ENCODE peak calls at places on chromosomes 13 and 19, in five cellular contexts. One of them, this sample, is unnamed.

GRCh38 chr19:5851302-5851701 is at the start of gene FUT3:
- DNase-seq in cardiac muscle cell: no peak
- DNase-seq in ovary: no peak
- DNase-seq in memory B cell: no peak
- DNase-seq in NCI-H1092 treated with DMSO at 0.1 percent for 48 hours: no peak
- DNase-seq in this sample: no peak

GRCh38 chr13:73971481-73971880 is 162.7 kb downstream of the KLF12 start:
- DNase-seq in cardiac muscle cell: no peak
- DNase-seq in ovary: no peak
- DNase-seq in memory B cell: no peak
- DNase-seq in NCI-H1092 treated with DMSO at 0.1 percent for 48 hours: no peak
- DNase-seq in this sample: no peak

GRCh38 chr19:37981785-37982475 is 74.9 kb downstream of the SIPA1L3 start:
- DNase-seq in cardiac muscle cell: no peak
- DNase-seq in ovary: no peak
- DNase-seq in memory B cell: no peak
- DNase-seq in NCI-H1092 treated with DMSO at 0.1 percent for 48 hours: no peak
- DNase-seq in this sample: no peak

GRCh38 chr13:66974174-66974573 is 256.0 kb downstream of the PCDH9 start:
- DNase-seq in cardiac muscle cell: no peak
- DNase-seq in ovary: no peak
- DNase-seq in memory B cell: no peak
- DNase-seq in NCI-H1092 treated with DMSO at 0.1 percent for 48 hours: no peak
- DNase-seq in this sample: no peak

GRCh38 chr19:39411006-39411831 is 1.2 kb upstream of the PLEKHG2 start:
- DNase-seq in cardiac muscle cell: peak; percentile 69
- DNase-seq in ovary: peak; percentile 78
- DNase-seq in memory B cell: peak; percentile 59
- DNase-seq in NCI-H1092 treated with DMSO at 0.1 percent for 48 hours: no peak
- DNase-seq in this sample: no peak

GRCh38 chr13:108352599-108352998 is 83.1 kb downstream of the TNFSF13B start:
- DNase-seq in cardiac muscle cell: peak; percentile 5
- DNase-seq in ovary: no peak
- DNase-seq in memory B cell: no peak
- DNase-seq in NCI-H1092 treated with DMSO at 0.1 percent for 48 hours: no peak
- DNase-seq in this sample: no peak

GRCh38 chr13:32150794-32151193 is 119.2 kb downstream of the FRY start:
- DNase-seq in cardiac muscle cell: peak; percentile 91
- DNase-seq in ovary: peak; percentile 80
- DNase-seq in memory B cell: no peak
- DNase-seq in NCI-H1092 treated with DMSO at 0.1 percent for 48 hours: no peak
- DNase-seq in this sample: no peak

GRCh38 chr19:39733841-39734240 is 4.0 kb downstream of the CLC start:
- DNase-seq in cardiac muscle cell: no peak
- DNase-seq in ovary: no peak
- DNase-seq in memory B cell: no peak
- DNase-seq in NCI-H1092 treated with DMSO at 0.1 percent for 48 hours: no peak
- DNase-seq in this sample: no peak

GRCh38 chr13:27569405-27569804 is 50.9 kb downstream of the LNX2 start:
- DNase-seq in cardiac muscle cell: no peak
- DNase-seq in ovary: no peak
- DNase-seq in memory B cell: no peak
- DNase-seq in NCI-H1092 treated with DMSO at 0.1 percent for 48 hours: no peak
- DNase-seq in this sample: no peak

GRCh38 chr19:4295972-4296771 is 6.0 kb downstream of the TMIGD2 start:
- DNase-seq in cardiac muscle cell: peak; percentile 45
- DNase-seq in ovary: no peak
- DNase-seq in memory B cell: no peak
- DNase-seq in NCI-H1092 treated with DMSO at 0.1 percent for 48 hours: peak; percentile 61
- DNase-seq in this sample: peak; percentile 64

GRCh38 chr13:65300220-65300619 is 1929.9 kb downstream of the PCDH9 start:
- DNase-seq in cardiac muscle cell: no peak
- DNase-seq in ovary: no peak
- DNase-seq in memory B cell: no peak
- DNase-seq in NCI-H1092 treated with DMSO at 0.1 percent for 48 hours: no peak
- DNase-seq in this sample: no peak

GRCh38 chr19:3146677-3147100 is 10.9 kb downstream of the GNA15 start:
- DNase-seq in cardiac muscle cell: no peak
- DNase-seq in ovary: no peak
- DNase-seq in memory B cell: peak; percentile 68
- DNase-seq in NCI-H1092 treated with DMSO at 0.1 percent for 48 hours: no peak
- DNase-seq in this sample: no peak

GRCh38 chr13:109241160-109241559 is 545.2 kb downstream of the IRS2 start:
- DNase-seq in cardiac muscle cell: no peak
- DNase-seq in ovary: no peak
- DNase-seq in memory B cell: no peak
- DNase-seq in NCI-H1092 treated with DMSO at 0.1 percent for 48 hours: no peak
- DNase-seq in this sample: no peak

GRCh38 chr19:12623361-12624031 is 12.8 kb downstream of the ZNF791 start:
- DNase-seq in cardiac muscle cell: no peak
- DNase-seq in ovary: no peak
- DNase-seq in memory B cell: no peak
- DNase-seq in NCI-H1092 treated with DMSO at 0.1 percent for 48 hours: no peak
- DNase-seq in this sample: no peak

GRCh38 chr13:114222461-114222968 is 12.2 kb upstream of the CDC16 start:
- DNase-seq in cardiac muscle cell: peak; percentile 75
- DNase-seq in ovary: no peak
- DNase-seq in memory B cell: no peak
- DNase-seq in NCI-H1092 treated with DMSO at 0.1 percent for 48 hours: no peak
- DNase-seq in this sample: no peak

GRCh38 chr19:14002571-14003278 is 3.4 kb downstream of the RFX1 start:
- DNase-seq in cardiac muscle cell: no peak
- DNase-seq in ovary: no peak
- DNase-seq in memory B cell: no peak
- DNase-seq in NCI-H1092 treated with DMSO at 0.1 percent for 48 hours: no peak
- DNase-seq in this sample: no peak

This sample was measured in NCI-H146.